ENCODE peak calls at places on chromosomes 7 and 10, in nine cellular contexts. One of them, this sample, is unnamed.

GRCh38 chr10:126972622-126973414 is 67.6 kb downstream of the DOCK1 start:
- DNase-seq in fibroblast of lung: peak; percentile 97
- DNase-seq in hepatocyte: peak; percentile 79
- DNase-seq in A549: peak; percentile 58
- DNase-seq in body of pancreas: peak; percentile 49
- DNase-seq in cardiac muscle cell: peak; percentile 91
- DNase-seq in K562: no peak
- DNase-seq in mammary epithelial cell: peak; percentile 72
- DNase-seq in uterus: no peak
- DNase-seq in this sample: no peak

GRCh38 chr10:132339276-132339675 is 7.3 kb downstream of the LRRC27 start:
- DNase-seq in fibroblast of lung: no peak
- DNase-seq in hepatocyte: no peak
- DNase-seq in A549: no peak
- DNase-seq in body of pancreas: no peak
- DNase-seq in cardiac muscle cell: no peak
- DNase-seq in K562: no peak
- DNase-seq in mammary epithelial cell: no peak
- DNase-seq in uterus: no peak
- DNase-seq in this sample: no peak

GRCh38 chr10:3723706-3724225 is 61.2 kb downstream of the KLF6 start:
- DNase-seq in fibroblast of lung: no peak
- DNase-seq in hepatocyte: no peak
- DNase-seq in A549: no peak
- DNase-seq in body of pancreas: no peak
- DNase-seq in cardiac muscle cell: peak; percentile 29
- DNase-seq in K562: no peak
- DNase-seq in mammary epithelial cell: no peak
- DNase-seq in uterus: no peak
- DNase-seq in this sample: no peak

GRCh38 chr10:103659674-103660363 is 166.3 kb downstream of the NEURL1 start:
- DNase-seq in fibroblast of lung: peak; percentile 92
- DNase-seq in hepatocyte: peak; percentile 73
- DNase-seq in A549: no peak
- DNase-seq in body of pancreas: peak; percentile 87
- DNase-seq in cardiac muscle cell: peak; percentile 93
- DNase-seq in K562: no peak
- DNase-seq in mammary epithelial cell: peak; percentile 78
- DNase-seq in uterus: peak; percentile 77
- DNase-seq in this sample: peak; percentile 70

GRCh38 chr7:102836206-102836938 is 76.4 kb upstream of the LRRC17 start:
- DNase-seq in fibroblast of lung: peak; percentile 88
- DNase-seq in hepatocyte: peak; percentile 30
- DNase-seq in A549: peak; percentile 26
- DNase-seq in body of pancreas: no peak
- DNase-seq in cardiac muscle cell: peak; percentile 89
- DNase-seq in K562: no peak
- DNase-seq in mammary epithelial cell: peak; percentile 64
- DNase-seq in uterus: no peak
- DNase-seq in this sample: no peak

GRCh38 chr10:13502384-13502783 is 26.4 kb downstream of the BEND7 start:
- DNase-seq in fibroblast of lung: no peak
- DNase-seq in hepatocyte: no peak
- DNase-seq in A549: no peak
- DNase-seq in body of pancreas: no peak
- DNase-seq in cardiac muscle cell: no peak
- DNase-seq in K562: no peak
- DNase-seq in mammary epithelial cell: no peak
- DNase-seq in uterus: no peak
- DNase-seq in this sample: no peak

GRCh38 chr10:58360412-58361004 is 24.7 kb upstream of the TFAM start:
- DNase-seq in fibroblast of lung: no peak
- DNase-seq in hepatocyte: no peak
- DNase-seq in A549: no peak
- DNase-seq in body of pancreas: no peak
- DNase-seq in cardiac muscle cell: no peak
- DNase-seq in K562: no peak
- DNase-seq in mammary epithelial cell: peak; percentile 57
- DNase-seq in uterus: no peak
- DNase-seq in this sample: no peak

GRCh38 chr10:24197319-24197718 is 11.6 kb upstream of the KIAA1217 start:
- DNase-seq in fibroblast of lung: no peak
- DNase-seq in hepatocyte: no peak
- DNase-seq in A549: no peak
- DNase-seq in body of pancreas: no peak
- DNase-seq in cardiac muscle cell: no peak
- DNase-seq in K562: no peak
- DNase-seq in mammary epithelial cell: no peak
- DNase-seq in uterus: no peak
- DNase-seq in this sample: no peak

GRCh38 chr7:118312051-118312450 is 87.5 kb downstream of the ANKRD7 start:
- DNase-seq in fibroblast of lung: no peak
- DNase-seq in hepatocyte: no peak
- DNase-seq in A549: no peak
- DNase-seq in body of pancreas: no peak
- DNase-seq in cardiac muscle cell: no peak
- DNase-seq in K562: no peak
- DNase-seq in mammary epithelial cell: no peak
- DNase-seq in uterus: no peak
- DNase-seq in this sample: no peak

GRCh38 chr7:118312966-118313365 is 88.5 kb downstream of the ANKRD7 start:
- DNase-seq in fibroblast of lung: no peak
- DNase-seq in hepatocyte: no peak
- DNase-seq in A549: no peak
- DNase-seq in body of pancreas: no peak
- DNase-seq in cardiac muscle cell: no peak
- DNase-seq in K562: no peak
- DNase-seq in mammary epithelial cell: no peak
- DNase-seq in uterus: no peak
- DNase-seq in this sample: no peak

GRCh38 chr7:118305686-118306085 is 81.2 kb downstream of the ANKRD7 start:
- DNase-seq in fibroblast of lung: peak; percentile 30
- DNase-seq in hepatocyte: no peak
- DNase-seq in A549: no peak
- DNase-seq in body of pancreas: no peak
- DNase-seq in cardiac muscle cell: peak; percentile 26
- DNase-seq in K562: no peak
- DNase-seq in mammary epithelial cell: peak; percentile 8
- DNase-seq in uterus: no peak
- DNase-seq in this sample: no peak

GRCh38 chr7:118306771-118307170 is 82.3 kb downstream of the ANKRD7 start:
- DNase-seq in fibroblast of lung: peak; percentile 45
- DNase-seq in hepatocyte: no peak
- DNase-seq in A549: no peak
- DNase-seq in body of pancreas: no peak
- DNase-seq in cardiac muscle cell: peak; percentile 2
- DNase-seq in K562: no peak
- DNase-seq in mammary epithelial cell: no peak
- DNase-seq in uterus: no peak
- DNase-seq in this sample: no peak

GRCh38 chr7:118311121-118311803 is 86.8 kb downstream of the ANKRD7 start:
- DNase-seq in fibroblast of lung: peak; percentile 85
- DNase-seq in hepatocyte: no peak
- DNase-seq in A549: no peak
- DNase-seq in body of pancreas: no peak
- DNase-seq in cardiac muscle cell: peak; percentile 69
- DNase-seq in K562: no peak
- DNase-seq in mammary epithelial cell: peak; percentile 79
- DNase-seq in uterus: no peak
- DNase-seq in this sample: no peak
- H3K27ac ChIP-seq in fibroblast of lung: no peak overlapping the region
- H3K27ac ChIP-seq in hepatocyte: no peak overlapping the region
- H3K27ac ChIP-seq in A549: no peak overlapping the region
- H3K27ac ChIP-seq in body of pancreas: no peak overlapping the region
- H3K27ac ChIP-seq in cardiac muscle cell: no peak overlapping the region
- H3K27ac ChIP-seq in K562: no peak overlapping the region
- H3K27ac ChIP-seq in mammary epithelial cell: no peak overlapping the region
- H3K27ac ChIP-seq in uterus: no peak overlapping the region
- H3K27ac ChIP-seq in this sample: no peak overlapping the region

GRCh38 chr10:47240173-47240572 is 59.8 kb upstream of the GDF10 start:
- DNase-seq in fibroblast of lung: no peak
- DNase-seq in hepatocyte: no peak
- DNase-seq in A549: no peak
- DNase-seq in body of pancreas: no peak
- DNase-seq in cardiac muscle cell: no peak
- DNase-seq in K562: no peak
- DNase-seq in mammary epithelial cell: no peak
- DNase-seq in uterus: no peak
- DNase-seq in this sample: no peak

GRCh38 chr10:47243356-47243755 is 56.6 kb upstream of the GDF10 start:
- DNase-seq in fibroblast of lung: no peak
- DNase-seq in hepatocyte: no peak
- DNase-seq in A549: no peak
- DNase-seq in body of pancreas: no peak
- DNase-seq in cardiac muscle cell: no peak
- DNase-seq in K562: no peak
- DNase-seq in mammary epithelial cell: no peak
- DNase-seq in uterus: no peak
- DNase-seq in this sample: no peak

GRCh38 chr10:47241256-47241655 is 58.7 kb upstream of the GDF10 start:
- DNase-seq in fibroblast of lung: no peak
- DNase-seq in hepatocyte: no peak
- DNase-seq in A549: no peak
- DNase-seq in body of pancreas: no peak
- DNase-seq in cardiac muscle cell: no peak
- DNase-seq in K562: no peak
- DNase-seq in mammary epithelial cell: no peak
- DNase-seq in uterus: no peak
- DNase-seq in this sample: no peak

GRCh38 chr10:47243791-47244190 is 56.2 kb upstream of the GDF10 start:
- DNase-seq in fibroblast of lung: no peak
- DNase-seq in hepatocyte: no peak
- DNase-seq in A549: no peak
- DNase-seq in body of pancreas: peak; percentile 14
- DNase-seq in cardiac muscle cell: no peak
- DNase-seq in K562: no peak
- DNase-seq in mammary epithelial cell: no peak
- DNase-seq in uterus: peak; percentile 62
- DNase-seq in this sample: peak; percentile 34

GRCh38 chr10:47241946-47242900 is 57.8 kb upstream of the GDF10 start:
- DNase-seq in fibroblast of lung: no peak
- DNase-seq in hepatocyte: no peak
- DNase-seq in A549: no peak
- DNase-seq in body of pancreas: no peak
- DNase-seq in cardiac muscle cell: no peak
- DNase-seq in K562: no peak
- DNase-seq in mammary epithelial cell: no peak
- DNase-seq in uterus: no peak
- DNase-seq in this sample: no peak
- TF ChIP-seq CTCF in fibroblast of lung: no peak
- TF ChIP-seq CTCF in hepatocyte: no peak
- TF ChIP-seq CTCF in A549: no peak
- TF ChIP-seq CTCF in body of pancreas: no peak
- TF ChIP-seq CTCF in cardiac muscle cell: no peak
- TF ChIP-seq CTCF in K562: no peak
- TF ChIP-seq CTCF in mammary epithelial cell: no peak
- TF ChIP-seq CTCF in uterus: no peak
- TF ChIP-seq CTCF in this sample: no peak

GRCh38 chr10:72567884-72568283 is 58.0 kb downstream of the MICU1 start:
- DNase-seq in fibroblast of lung: peak; percentile 18
- DNase-seq in hepatocyte: no peak
- DNase-seq in A549: peak; percentile 58
- DNase-seq in body of pancreas: no peak
- DNase-seq in cardiac muscle cell: peak; percentile 25
- DNase-seq in K562: peak; percentile 54
- DNase-seq in mammary epithelial cell: no peak
- DNase-seq in uterus: no peak
- DNase-seq in this sample: no peak
- H3K27ac ChIP-seq in fibroblast of lung: no peak overlapping the region
- H3K27ac ChIP-seq in hepatocyte: no peak overlapping the region
- H3K27ac ChIP-seq in A549: peak overlapping the region; percentile 29
- H3K27ac ChIP-seq in body of pancreas: no peak overlapping the region
- H3K27ac ChIP-seq in cardiac muscle cell: no peak overlapping the region
- H3K27ac ChIP-seq in K562: no peak overlapping the region
- H3K27ac ChIP-seq in mammary epithelial cell: no peak overlapping the region
- H3K27ac ChIP-seq in uterus: no peak overlapping the region
- H3K27ac ChIP-seq in this sample: no peak overlapping the region

GRCh38 chr7:139560678-139561077 is 37.2 kb downstream of the CLEC2L start:
- DNase-seq in fibroblast of lung: no peak
- DNase-seq in hepatocyte: no peak
- DNase-seq in A549: no peak
- DNase-seq in body of pancreas: no peak
- DNase-seq in cardiac muscle cell: no peak
- DNase-seq in K562: peak; percentile 23
- DNase-seq in mammary epithelial cell: no peak
- DNase-seq in uterus: no peak
- DNase-seq in this sample: no peak

GRCh38 chr7:139562491-139562890 is 39.0 kb downstream of the CLEC2L start:
- DNase-seq in fibroblast of lung: no peak
- DNase-seq in hepatocyte: no peak
- DNase-seq in A549: no peak
- DNase-seq in body of pancreas: no peak
- DNase-seq in cardiac muscle cell: no peak
- DNase-seq in K562: no peak
- DNase-seq in mammary epithelial cell: no peak
- DNase-seq in uterus: no peak
- DNase-seq in this sample: no peak

GRCh38 chr7:139560199-139560598 is 36.7 kb downstream of the CLEC2L start:
- DNase-seq in fibroblast of lung: no peak
- DNase-seq in hepatocyte: no peak
- DNase-seq in A549: no peak
- DNase-seq in body of pancreas: no peak
- DNase-seq in cardiac muscle cell: no peak
- DNase-seq in K562: no peak
- DNase-seq in mammary epithelial cell: no peak
- DNase-seq in uterus: no peak
- DNase-seq in this sample: no peak

GRCh38 chr7:139559364-139560105 is 36.0 kb downstream of the CLEC2L start:
- DNase-seq in fibroblast of lung: no peak
- DNase-seq in hepatocyte: no peak
- DNase-seq in A549: no peak
- DNase-seq in body of pancreas: no peak
- DNase-seq in cardiac muscle cell: no peak
- DNase-seq in K562: no peak
- DNase-seq in mammary epithelial cell: no peak
- DNase-seq in uterus: no peak
- DNase-seq in this sample: no peak

DNA sequence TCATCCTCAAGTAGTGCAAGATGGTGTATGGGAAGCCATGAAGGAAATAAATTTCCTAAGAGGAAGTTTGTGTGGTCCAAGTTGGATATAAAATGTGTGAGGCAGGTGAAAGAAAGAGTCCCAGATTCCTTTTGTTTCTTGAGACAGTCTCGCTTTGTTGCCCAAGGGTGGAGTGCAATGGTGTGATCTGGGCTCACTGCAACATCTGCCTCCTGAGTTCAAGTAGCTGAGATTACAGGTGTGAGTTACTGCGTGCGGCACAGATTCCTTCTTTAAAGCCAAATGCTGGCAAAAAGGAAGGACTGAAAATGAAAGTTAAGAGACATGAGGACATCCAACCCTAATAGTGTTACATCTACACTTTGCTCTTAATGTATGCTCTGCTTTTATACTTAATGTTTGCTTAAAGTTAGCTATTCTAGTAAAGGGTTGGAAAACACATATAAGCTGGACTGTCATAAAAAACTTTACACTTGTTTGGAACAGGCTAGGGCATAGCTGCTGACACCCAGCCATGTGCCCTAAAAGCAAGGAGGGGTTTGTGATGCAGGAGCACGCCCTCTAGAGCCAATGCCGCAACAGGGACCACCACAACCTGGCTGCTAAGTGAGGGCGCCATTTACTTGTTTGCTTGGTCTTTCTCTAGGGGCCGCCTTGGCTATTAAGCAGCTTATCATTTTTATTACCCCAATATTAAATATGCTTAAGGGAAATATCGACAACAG is 34.5 kb downstream of the CLEC2L start:
- DNase-seq in fibroblast of lung: no peak
- DNase-seq in hepatocyte: no peak
- DNase-seq in A549: no peak
- DNase-seq in body of pancreas: no peak
- DNase-seq in cardiac muscle cell: no peak
- DNase-seq in K562: peak; percentile 37
- DNase-seq in mammary epithelial cell: no peak
- DNase-seq in uterus: no peak
- DNase-seq in this sample: no peak
- TF ChIP-seq CTCF in fibroblast of lung: no peak
- TF ChIP-seq CTCF in hepatocyte: peak; percentile 5
- TF ChIP-seq CTCF in A549: no peak
- TF ChIP-seq CTCF in body of pancreas: no peak
- TF ChIP-seq CTCF in cardiac muscle cell: no peak
- TF ChIP-seq CTCF in K562: peak; percentile 60
- TF ChIP-seq CTCF in mammary epithelial cell: no peak
- TF ChIP-seq CTCF in uterus: no peak
- TF ChIP-seq CTCF in this sample: no peak